ENCODE peak calls at places on chromosomes 1 and 21, in ten cellular contexts. U is AG08396; C is putamen; Y is effector CD4-positive, alpha-beta T cell; X is CD4-positive, alpha-beta T cell; V is stimulated activated CD8-positive, alpha-beta memory T cell treated with anti-CD3 and anti-CD28 coated beads, Interleukin-12 subunit alpha, Interleukin-12 subunit beta, amount 100 ng/mL, for 1 hour; O is activated CD4-positive, CD25-positive, alpha-beta regulatory T cell; K is T-helper 9 cell; Q is lower lobe of right lung; F is cardiac fibroblast. W is an unnamed sample.

GRCh38 chr1:109237512-109237911 is 11.8 kb upstream of the CELSR2 start:
- DNase-seq in C (no peak), O (no peak), V (no peak), Y (no peak), Q (no peak), K (no peak), X (no peak), U (no peak), F (no peak), W (no peak)

GRCh38 chr1:170836146-170836545 is 99.2 kb upstream of the MROH9 start:
- DNase-seq in K (no peak), X (no peak), V (no peak), Y (no peak), O (no peak), U (no peak), C (no peak), F (peak), Q (no peak), W (no peak)

GRCh38 chr1:19932866-19933265 is 9.4 kb upstream of the PLA2G2E start:
- DNase-seq in Y (no peak), X (no peak), O (no peak), V (no peak), F (no peak), U (no peak), K (no peak), Q (no peak), C (no peak), W (no peak)

GRCh38 chr1:246306415-246307037 is 200.6 kb downstream of the SMYD3 start:
- DNase-seq in X (no peak), K (no peak), V (no peak), C (no peak), F (peak), Y (no peak), U (no peak), Q (no peak), O (no peak), W (no peak)

GRCh38 chr1:115643219-115643618 is 1.4 kb downstream of the VANGL1 start:
- DNase-seq in C (no peak), Q (no peak), X (no peak), O (no peak), U (no peak), F (no peak), K (no peak), V (no peak), Y (no peak), W (no peak)

GRCh38 chr1:245874942-245875580 is 632.0 kb downstream of the SMYD3 start:
- DNase-seq in O (no peak), X (no peak), Q (peak), U (peak), K (no peak), Y (no peak), V (no peak), C (peak), F (peak), W (peak)

GRCh38 chr1:98119793-98120192 is 199.0 kb upstream of the DPYD start:
- DNase-seq in F (peak), K (no peak), Q (no peak), X (no peak), U (peak), C (no peak), O (no peak), Y (no peak), V (no peak), W (no peak)

GRCh38 chr1:19423130-19423529 is 62.2 kb downstream of the CAPZB start:
- DNase-seq in F (no peak), O (no peak), V (no peak), Q (no peak), Y (no peak), C (no peak), X (no peak), U (no peak), K (no peak), W (no peak)

GRCh38 chr1:66364578-66365391 is 169.2 kb upstream of the SGIP1 start:
- DNase-seq in X (no peak), F (no peak), K (no peak), U (no peak), V (no peak), O (no peak), C (no peak), Y (no peak), Q (no peak), W (no peak)

GRCh38 chr1:174074757-174075156 is 52.6 kb upstream of the RC3H1 start:
- DNase-seq in Q (no peak), U (no peak), O (no peak), K (no peak), C (peak), Y (no peak), F (peak), V (no peak), X (no peak), W (no peak)

GRCh38 chr1:172359531-172359991 is 60.9 kb upstream of the C1orf105 start:
- DNase-seq in V (no peak), X (no peak), O (no peak), U (no peak), Y (no peak), F (peak), K (no peak), Q (no peak), C (no peak), W (no peak)

GRCh38 chr1:228647523-228648444 is 87.5 kb upstream of the RHOU start:
- DNase-seq in C (no peak), K (peak), Q (peak), O (no peak), Y (no peak), V (no peak), F (peak), X (no peak), U (peak), W (peak)

GRCh38 chr1:150981805-150982712 is at the start of gene ANXA9:
- DNase-seq in C (no peak), Q (no peak), O (no peak), U (no peak), Y (no peak), V (no peak), X (no peak), F (no peak), K (no peak), W (peak)

GRCh38 chr1:92441316-92442311 is 45.1 kb downstream of the GFI1 start:
- DNase-seq in Q (no peak), U (no peak), Y (no peak), F (no peak), O (no peak), X (no peak), K (no peak), V (no peak), C (no peak), W (peak)

GRCh38 chr1:18743233-18743632 is 112.6 kb downstream of the PAX7 start:
- DNase-seq in X (no peak), K (no peak), Q (no peak), V (no peak), C (no peak), Y (no peak), U (no peak), F (no peak), O (no peak), W (no peak)

GRCh38 chr1:68745006-68745405 is 248.1 kb upstream of the DEPDC1 start:
- DNase-seq in U (no peak), C (no peak), F (no peak), Y (no peak), O (no peak), Q (no peak), X (no peak), V (no peak), K (no peak), W (no peak)

GRCh38 chr1:62198069-62198780 is 3.6 kb downstream of the L1TD1 start:
- DNase-seq in X (no peak), F (no peak), K (no peak), Y (no peak), U (no peak), C (no peak), Q (no peak), O (no peak), V (no peak), W (no peak)

GRCh38 chr1:246064891-246065290 is 442.2 kb downstream of the SMYD3 start:
- DNase-seq in V (no peak), C (no peak), X (no peak), O (no peak), U (no peak), F (no peak), Y (no peak), Q (no peak), K (no peak), W (no peak)

GRCh38 chr1:37574834-37575479 is 18.2 kb downstream of the DNALI1 start:
- DNase-seq in U (peak), O (no peak), K (no peak), X (no peak), Q (no peak), F (peak), Y (no peak), V (no peak), C (no peak), W (peak)

GRCh38 chr1:55235722-55236121 is 20.6 kb upstream of the USP24 start:
- DNase-seq in K (no peak), C (no peak), V (no peak), O (no peak), X (no peak), Y (no peak), U (peak), Q (no peak), F (peak), W (no peak)

GRCh38 chr1:214004014-214004413 is 16.2 kb downstream of the PROX1 start:
- DNase-seq in C (no peak), F (no peak), Q (no peak), X (no peak), K (no peak), Y (no peak), V (no peak), U (no peak), O (no peak), W (no peak)

GRCh38 chr21:28229811-28230210 is 762.9 kb downstream of the LTN1 start:
- DNase-seq in Y (no peak), C (no peak), O (no peak), Q (no peak), K (no peak), V (no peak), U (peak), F (peak), X (no peak), W (no peak)

GRCh38 chr1:215476541-215476940 is 90.6 kb upstream of the KCTD3 start:
- DNase-seq in C (no peak), U (no peak), F (peak), Y (no peak), K (no peak), O (no peak), X (no peak), V (no peak), Q (no peak), W (no peak)

GRCh38 chr1:23611601-23612327 is 52.5 kb upstream of the ID3 start:
- DNase-seq in O (no peak), V (no peak), C (no peak), X (no peak), Y (peak), K (no peak), U (no peak), Q (no peak), F (no peak), W (no peak)

GRCh38 chr1:103087261-103087660 is 21.1 kb downstream of the COL11A1 start:
- DNase-seq in V (no peak), X (no peak), O (no peak), F (no peak), C (no peak), K (no peak), U (no peak), Q (no peak), Y (no peak), W (no peak)

GRCh38 chr1:17013598-17014320 is 2.0 kb upstream of the ATP13A2 start:
- DNase-seq in K (no peak), X (no peak), C (no peak), O (no peak), F (peak), Y (no peak), U (no peak), V (no peak), Q (peak), W (no peak)

GRCh38 chr1:18938707-18939070 is 17.8 kb downstream of the IFFO2 start:
- DNase-seq in Q (no peak), K (no peak), F (no peak), Y (no peak), V (no peak), U (no peak), O (no peak), C (peak), X (no peak), W (no peak)

GRCh38 chr1:58249729-58250586 is 296.6 kb downstream of the OMA1 start:
- DNase-seq in Q (no peak), O (no peak), V (no peak), X (no peak), K (no peak), Y (no peak), F (peak), U (peak), C (peak), W (no peak)

GRCh38 chr1:240280560-240281322 is 189.1 kb downstream of the FMN2 start:
- DNase-seq in X (no peak), V (no peak), C (no peak), F (no peak), U (no peak), O (no peak), K (no peak), Q (no peak), Y (no peak), W (no peak)

GRCh38 chr1:47569681-47570470 is 132.0 kb downstream of the FOXD2 start:
- DNase-seq in O (no peak), Y (no peak), K (no peak), U (peak), X (no peak), V (no peak), C (no peak), Q (peak), F (peak), W (peak)

GRCh38 chr1:246785536-246786111 is 61.4 kb downstream of the SCCPDH start:
- DNase-seq in Q (no peak), O (peak), V (no peak), K (no peak), C (no peak), F (no peak), Y (no peak), U (no peak), X (no peak), W (no peak)

GRCh38 chr1:158019177-158019868 is 25.9 kb downstream of the KIRREL1 start:
- DNase-seq in F (peak), C (no peak), U (peak), O (no peak), K (no peak), Y (no peak), Q (no peak), X (no peak), V (no peak), W (peak)

GRCh38 chr1:182235952-182236650 is 155.5 kb downstream of the GLUL start:
- DNase-seq in V (no peak), X (no peak), Y (no peak), C (peak), F (no peak), U (peak), O (no peak), Q (no peak), K (no peak), W (no peak)

W was measured in mucosa of gallbladder.